ENCODE peak calls at places on chromosomes 5 and 9, in four cellular contexts. N is CD8-positive, alpha-beta T cell; S is Calu3; H is cardiac fibroblast. U is an unnamed sample.

GRCh38 chr9:36074870-36075532 is 38.3 kb downstream of the RECK start:
- DNase-seq in H (peak; percentile 82), N (no peak), S (no peak), U (no peak)

GRCh38 chr5:127958421-127959011 is 125.0 kb upstream of the SLC12A2 start:
- DNase-seq in S (peak; percentile 70), N (no peak), H (no peak), U (no peak)

GRCh38 chr9:22415941-22416691 is 30.5 kb upstream of the DMRTA1 start:
- DNase-seq in H (peak; percentile 9), N (no peak), S (no peak), U (no peak)

GRCh38 chr5:89208392-89208791 is 325.4 kb upstream of the MEF2C start:
- DNase-seq in H (no peak), S (no peak), N (no peak), U (no peak)

GRCh38 chr5:140575309-140575708 is 10.7 kb downstream of the SLC35A4 start:
- DNase-seq in H (peak; percentile 75), S (peak; percentile 66), N (no peak), U (no peak)

GRCh38 chr5:123206618-123207320 is 117.7 kb downstream of the PRDM6 start:
- DNase-seq in N (no peak), S (no peak), H (peak; percentile 86), U (no peak)

GRCh38 chr9:93052791-93053540 is 5.5 kb upstream of the SUSD3 start:
- DNase-seq in S (no peak), H (no peak), N (no peak), U (no peak)

GRCh38 chr5:92552206-92553160 is 1028.5 kb downstream of the NR2F1-AS1 start:
- DNase-seq in N (no peak), S (peak; percentile 28), H (peak; percentile 99), U (no peak)

GRCh38 chr5:64207978-64208377 is 42.3 kb downstream of the RNF180 start:
- DNase-seq in N (no peak), S (peak; percentile 3), H (peak; percentile 57), U (no peak)

GRCh38 chr9:6567140-6567591 is 78.4 kb downstream of the GLDC start:
- DNase-seq in H (peak; percentile 98), S (peak; percentile 28), N (no peak), U (no peak)

GRCh38 chr5:150506571-150507282 is 1.2 kb upstream of the NDST1 start:
- DNase-seq in N (no peak), H (no peak), S (no peak), U (no peak)

GRCh38 chr5:141914154-141914743 is 9.4 kb upstream of the DELE1 start:
- DNase-seq in N (peak; percentile 30), H (no peak), S (peak; percentile 54), U (no peak)

GRCh38 chr5:146441896-146442295 is 5.2 kb upstream of the TCERG1 start:
- DNase-seq in S (no peak), N (no peak), H (peak; percentile 31), U (no peak)

GRCh38 chr9:108562176-108562575 is 293.6 kb downstream of the ACTL7B start:
- DNase-seq in H (peak; percentile 28), N (no peak), S (no peak), U (no peak)

GRCh38 chr5:136677219-136677618 is 311.9 kb upstream of the TRPC7 start:
- DNase-seq in N (no peak), S (no peak), H (no peak), U (no peak)

GRCh38 chr5:35117960-35118359 is 70.2 kb upstream of the AGXT2 start:
- DNase-seq in N (no peak), S (no peak), H (peak; percentile 91), U (no peak)

GRCh38 chr9:110429453-110429852 is 91.8 kb upstream of the TXNDC8 start:
- DNase-seq in S (no peak), H (peak; percentile 24), N (no peak), U (no peak)

GRCh38 chr9:110427497-110428104 is 89.9 kb upstream of the TXNDC8 start:
- DNase-seq in H (peak; percentile 63), N (no peak), S (peak; percentile 56), U (no peak)

GRCh38 chr9:110426052-110426709 is 88.5 kb upstream of the TXNDC8 start:
- DNase-seq in S (no peak), H (peak; percentile 55), N (no peak), U (no peak)
- TF ChIP-seq CTCF in S (no peak), H (no peak), N (no peak), U (peak; percentile 34)

GRCh38 chr9:135017916-135018915 is 69.3 kb upstream of the OLFM1 start:
- DNase-seq in H (no peak), S (no peak), N (no peak), U (no peak)
- TF ChIP-seq CTCF in H (no peak), S (no peak), N (no peak), U (no peak)

GRCh38 chr9:136719212-136719880 is 7.0 kb downstream of the DIPK1B start:
- DNase-seq in N (no peak), S (peak; percentile 32), H (no peak), U (no peak)
- TF ChIP-seq CTCF in N (no peak), S (no peak), H (no peak), U (no peak)

GRCh38 chr5:43386960-43387362 is 25.2 kb downstream of the CCL28 start:
- DNase-seq in H (peak; percentile 31), N (no peak), S (peak; percentile 7), U (no peak)
- TF ChIP-seq CTCF in H (no peak), N (no peak), S (no peak), U (no peak)

GRCh38 chr5:177495243-177496060 is 2.0 kb downstream of the PDLIM7 start:
- DNase-seq in N (no peak), S (peak; percentile 81), H (peak; percentile 95), U (no peak)
- TF ChIP-seq CTCF in N (no peak), S (peak; percentile 3), H (no peak), U (no peak)

DNA sequence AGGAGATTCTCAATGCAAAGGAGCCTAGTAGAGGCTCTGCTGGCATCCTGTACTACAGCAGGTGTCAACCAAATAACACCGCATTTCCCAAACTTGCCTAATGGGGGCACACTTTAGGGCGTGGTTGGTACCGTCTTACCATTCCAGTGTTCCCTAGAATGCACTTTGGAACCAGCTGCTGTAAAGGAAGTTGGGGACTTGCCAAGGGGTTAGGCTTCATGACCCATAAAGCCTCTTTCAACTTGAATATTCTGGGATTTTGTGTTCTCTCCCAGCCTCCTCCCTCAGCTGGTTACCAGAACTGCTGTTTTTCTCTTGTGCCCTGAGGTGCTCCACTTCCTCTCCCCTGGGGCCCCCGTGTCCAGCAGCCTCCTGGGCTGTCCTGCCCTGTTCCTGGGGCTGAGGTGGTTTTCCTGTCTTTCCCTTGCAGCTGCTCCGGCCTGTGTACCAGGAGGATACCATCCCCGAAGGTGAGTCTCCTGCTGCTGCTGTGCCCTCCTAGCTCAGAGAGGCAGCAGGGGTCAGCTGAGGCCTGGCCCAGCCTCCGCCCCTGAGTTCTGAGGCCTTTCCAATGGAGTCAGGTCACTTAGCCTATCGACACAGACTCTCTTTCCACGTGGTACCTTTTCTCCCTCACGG is 44.7 kb downstream of the RGS3 start:
- DNase-seq in S (peak; percentile 31), N (no peak), H (no peak), U (no peak)
- TF ChIP-seq CTCF in S (no peak), N (no peak), H (peak; percentile 8), U (no peak)

GRCh38 chr9:28260331-28260730 is 687.0 kb upstream of the C9orf72 start:
- DNase-seq in N (no peak), S (no peak), H (no peak), U (no peak)

GRCh38 chr9:28249424-28249823 is 676.1 kb upstream of the C9orf72 start:
- DNase-seq in N (no peak), H (no peak), S (no peak), U (no peak)

GRCh38 chr9:28255174-28255573 is 681.9 kb upstream of the C9orf72 start:
- DNase-seq in S (no peak), N (no peak), H (no peak), U (no peak)
- TF ChIP-seq CTCF in S (no peak), N (no peak), H (no peak), U (no peak)

GRCh38 chr5:176673651-176674583 is 26.6 kb downstream of the TSPAN17 start:
- DNase-seq in S (no peak), H (no peak), N (no peak), U (no peak)

GRCh38 chr5:176677209-176677931 is 30.1 kb downstream of the TSPAN17 start:
- DNase-seq in H (no peak), S (no peak), N (no peak), U (no peak)

GRCh38 chr5:176674799-176675198 is 27.5 kb downstream of the TSPAN17 start:
- DNase-seq in N (no peak), S (no peak), H (no peak), U (no peak)

GRCh38 chr5:176676361-176676824 is 29.1 kb downstream of the TSPAN17 start:
- DNase-seq in S (no peak), N (no peak), H (peak; percentile 84), U (no peak)

GRCh38 chr5:176675676-176676360 is 28.5 kb downstream of the TSPAN17 start:
- DNase-seq in H (peak; percentile 47), S (peak; percentile 68), N (no peak), U (no peak)
- TF ChIP-seq CTCF in H (peak; percentile 59), S (peak; percentile 76), N (no peak), U (no peak)

GRCh38 chr9:135577256-135577655 is 15.7 kb downstream of the PAEP start:
- DNase-seq in H (no peak), N (no peak), S (no peak), U (no peak)
- TF ChIP-seq CTCF in H (no peak), N (no peak), S (no peak), U (no peak)

DNA sequence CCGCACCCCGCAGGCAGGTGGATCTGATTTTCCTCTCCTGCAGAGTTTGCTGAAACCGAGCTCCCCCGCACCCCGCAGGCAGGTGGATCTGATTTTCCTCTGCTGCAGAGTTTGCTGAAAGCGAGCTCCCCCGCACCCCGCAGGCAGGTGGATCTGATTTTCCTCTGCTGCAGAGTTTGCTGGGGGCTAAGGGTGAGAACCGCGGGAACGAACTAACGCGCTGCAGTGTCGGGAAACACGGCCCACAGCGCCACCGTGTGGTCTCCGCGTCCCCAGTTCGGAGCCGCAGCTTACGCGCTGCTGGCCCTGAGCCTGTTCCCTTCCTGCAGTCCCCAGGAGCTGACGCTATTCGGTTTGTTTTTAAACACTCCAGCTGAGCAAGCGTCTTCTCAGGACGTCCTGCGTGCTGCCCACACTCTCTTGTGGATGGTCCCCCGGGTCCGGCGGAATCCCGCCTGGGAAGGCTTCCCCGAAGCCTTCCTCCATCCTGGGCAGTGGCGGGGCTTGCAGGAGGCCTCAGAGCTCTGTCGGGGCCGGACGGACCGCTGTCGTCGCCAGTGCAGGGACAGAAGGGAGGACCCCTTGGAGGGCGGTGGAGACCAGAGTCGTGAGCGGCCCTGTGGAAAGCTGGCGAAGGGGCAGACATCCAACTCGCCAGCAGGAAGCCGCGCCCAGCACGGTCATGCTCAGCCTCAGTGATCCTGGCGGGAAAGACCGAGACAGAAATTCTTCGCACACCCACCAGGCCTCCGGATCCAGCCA is 121.2 kb upstream of the LPCAT1 start:
- DNase-seq in N (peak; percentile 88), S (peak; percentile 84), H (peak; percentile 90), U (peak; percentile 84)
- TF ChIP-seq CTCF in N (peak; percentile 87), S (peak; percentile 72), H (peak; percentile 77), U (peak; percentile 87)

U was measured in D721Med.